ENCODE peak calls at places on chromosome 16, in four cellular contexts. O is activated CD8-positive, alpha-beta memory T cell treated with anti-CD3 and anti-CD28 coated beads, Interleukin-2, amount 10 ng/mL, durations not matched to agents 7 days and 5 days; V is A549; G is breast epithelium. Q is an unnamed sample.
A peak's percentile ranks its signal among the peaks of the same experiment; 100 is the strongest.

GRCh38 chr16:27242868-27243590 is 25.5 kb downstream of the NSMCE1 start:
- DNase-seq in G (no peak), O (peak; percentile 44), V (peak; percentile 78), Q (no peak)

GRCh38 chr16:3479654-3480216 is 15.6 kb downstream of the C16orf90 start:
- DNase-seq in V (no peak), G (no peak), O (peak; percentile 50), Q (no peak)

GRCh38 chr16:50653633-50654524 is 27.2 kb downstream of the SNX20 start:
- DNase-seq in O (no peak), V (no peak), G (no peak), Q (no peak)

GRCh38 chr16:8581923-8582580 is 8.3 kb downstream of the TMEM114 start:
- DNase-seq in G (no peak), V (no peak), O (no peak), Q (no peak)

GRCh38 chr16:10552998-10553491 is 27.4 kb downstream of the EMP2 start:
- DNase-seq in G (no peak), V (peak; percentile 72), O (peak; percentile 54), Q (no peak)

GRCh38 chr16:54510619-54511018 is 224.0 kb upstream of the IRX3 start:
- DNase-seq in O (no peak), V (no peak), G (no peak), Q (no peak)

GRCh38 chr16:4176794-4177438 is 60.7 kb upstream of the ADCY9 start:
- DNase-seq in V (peak; percentile 63), O (no peak), G (peak; percentile 34), Q (peak; percentile 38)

GRCh38 chr16:73101568-73101967 is 53.6 kb upstream of the ZFHX3 start:
- DNase-seq in G (no peak), V (no peak), O (no peak), Q (no peak)

GRCh38 chr16:83520596-83520995 is 287.2 kb upstream of the HSBP1 start:
- DNase-seq in G (no peak), O (no peak), V (no peak), Q (no peak)

GRCh38 chr16:81797443-81797842 is 18.4 kb downstream of the PLCG2 start:
- DNase-seq in V (no peak), O (peak; percentile 69), G (no peak), Q (no peak)

GRCh38 chr16:7437135-7437534 is 104.5 kb downstream of the RBFOX1 start:
- DNase-seq in V (no peak), O (no peak), G (no peak), Q (no peak)

GRCh38 chr16:66690106-66690847 is 6.3 kb downstream of the CMTM4 start:
- DNase-seq in V (no peak), G (no peak), O (no peak), Q (no peak)

GRCh38 chr16:27598921-27599565 is 49.1 kb downstream of the KATNIP start:
- DNase-seq in O (no peak), V (no peak), G (no peak), Q (no peak)

GRCh38 chr16:70395345-70395901 is 43.5 kb downstream of the ST3GAL2 start:
- DNase-seq in V (peak; percentile 75), G (no peak), O (peak; percentile 72), Q (peak; percentile 85)

GRCh38 chr16:3095869-3096268 is 3.2 kb downstream of the ZSCAN10 start:
- DNase-seq in O (peak; percentile 89), G (no peak), V (peak; percentile 35), Q (peak; percentile 63)

GRCh38 chr16:726188-726437 is 130 bp downstream of the CCDC78 start:
- DNase-seq in V (no peak), O (no peak), G (no peak), Q (no peak)

GRCh38 chr16:1258906-1259759 is 3.3 kb downstream of the TPSD1 start:
- DNase-seq in V (no peak), O (no peak), G (no peak), Q (no peak)

GRCh38 chr16:10080031-10080772 is 102.0 kb downstream of the GRIN2A start:
- DNase-seq in O (no peak), V (no peak), G (peak; percentile 50), Q (no peak)

GRCh38 chr16:73043828-73044493 is 4.0 kb downstream of the ZFHX3 start:
- DNase-seq in O (no peak), G (no peak), V (no peak), Q (no peak)

GRCh38 chr16:29730649-29731048 is 15.1 kb downstream of the C16orf54 start:
- DNase-seq in V (no peak), O (no peak), G (no peak), Q (no peak)

GRCh38 chr16:637081-638018 is 1.2 kb upstream of the METTL26 start:
- DNase-seq in G (peak; percentile 85), O (peak; percentile 93), V (peak; percentile 90), Q (peak; percentile 97)

GRCh38 chr16:84228321-84228838 is 11.4 kb downstream of the KCNG4 start:
- DNase-seq in G (peak; percentile 27), V (peak; percentile 79), O (no peak), Q (peak; percentile 92)

GRCh38 chr16:2835638-2836493 is 5.8 kb downstream of the ZG16B start:
- DNase-seq in V (peak; percentile 90), O (no peak), G (peak; percentile 98), Q (peak; percentile 82)

GRCh38 chr16:58418026-58418425 is 25.8 kb downstream of the GINS3 start:
- DNase-seq in G (no peak), O (no peak), V (no peak), Q (no peak)

GRCh38 chr16:9630985-9631384 is 539.5 kb downstream of the HAPSTR1 start:
- DNase-seq in V (no peak), G (no peak), O (no peak), Q (no peak)

GRCh38 chr16:17768257-17768656 is 297.5 kb upstream of the XYLT1 start:
- DNase-seq in V (no peak), O (no peak), G (no peak), Q (no peak)

GRCh38 chr16:72794986-72795385 is 252.9 kb downstream of the ZFHX3 start:
- DNase-seq in G (no peak), V (no peak), O (no peak), Q (no peak)

GRCh38 chr16:69894675-69895074 is 56.5 kb upstream of the CLEC18A start:
- DNase-seq in O (no peak), V (no peak), G (peak; percentile 61), Q (no peak)

GRCh38 chr16:56894331-56894917 is 29.4 kb downstream of the SLC12A3 start:
- DNase-seq in O (no peak), G (no peak), V (no peak), Q (no peak)

GRCh38 chr16:31201511-31202401 is 804 bp downstream of the PYCARD start:
- DNase-seq in O (peak; percentile 60), G (no peak), V (no peak), Q (no peak)

GRCh38 chr16:78198299-78198698 is 98.8 kb downstream of the WWOX start:
- DNase-seq in O (no peak), V (no peak), G (no peak), Q (no peak)

GRCh38 chr16:54284319-54284930 is 2.2 kb downstream of the IRX3 start:
- DNase-seq in O (no peak), V (no peak), G (no peak), Q (no peak)

GRCh38 chr16:83733301-83733700 is 74.5 kb upstream of the HSBP1 start:
- DNase-seq in O (no peak), G (no peak), V (no peak), Q (no peak)

GRCh38 chr16:71540-72341 is 690 bp downstream of the RHBDF1 start:
- DNase-seq in V (peak; percentile 81), G (peak; percentile 97), O (no peak), Q (peak; percentile 91)

GRCh38 chr16:23026777-23027362 is 122.4 kb downstream of the USP31 start:
- DNase-seq in G (no peak), O (no peak), V (peak; percentile 23), Q (no peak)

GRCh38 chr16:9503251-9503986 is 412.0 kb downstream of the HAPSTR1 start:
- DNase-seq in O (no peak), G (no peak), V (no peak), Q (no peak)

GRCh38 chr16:23974223-23974622 is 138.4 kb downstream of the PRKCB start:
- DNase-seq in G (no peak), V (peak; percentile 4), O (no peak), Q (no peak)

GRCh38 chr16:11499295-11500089 is 87.2 kb downstream of the LITAF start:
- DNase-seq in O (no peak), V (peak; percentile 75), G (no peak), Q (no peak)

Q was measured in 8988T.